ENCODE peak calls at places on chromosomes 2 and 18, in ten cellular contexts. K is cardiac fibroblast, R is ascending aorta, Q is HepG2, P is GM23338, H is fibroblast of mammary gland, V is left ventricle myocardium inferior, W is AG04450, E is SK-N-SH, G is heart right ventricle. Y is an unnamed sample.

GRCh38 chr2:205860847-205861246 is 178.5 kb downstream of the NRP2 start:
- DNase-seq in K (no peak), R (no peak), Q (no peak), P (no peak), H (no peak), V (no peak), W (no peak), E (no peak), G (no peak), Y (no peak)

GRCh38 chr2:187390891-187391290 is 57.2 kb downstream of the CALCRL start:
- DNase-seq in K (peak), R (no peak), Q (peak), P (no peak), H (peak), V (no peak), W (peak), E (no peak), G (no peak), Y (peak)

GRCh38 chr2:173884403-173884802 is 80.8 kb downstream of the SP3 start:
- DNase-seq in K (peak), R (no peak), Q (peak), P (peak), H (peak), V (peak), W (no peak), E (peak), G (peak), Y (no peak)

GRCh38 chr2:64876137-64876647 is 113.0 kb upstream of the SLC1A4 start:
- DNase-seq in K (peak), R (peak), Q (no peak), P (peak), H (peak), V (no peak), W (no peak), E (no peak), G (no peak), Y (no peak)

GRCh38 chr2:11566383-11566782 is 32.5 kb downstream of the GREB1 start:
- DNase-seq in K (no peak), R (no peak), Q (no peak), P (no peak), H (no peak), V (no peak), W (no peak), E (no peak), G (no peak), Y (no peak)

GRCh38 chr2:157418215-157418614 is 25.7 kb downstream of the CYTIP start:
- DNase-seq in K (no peak), R (no peak), Q (no peak), P (no peak), H (no peak), V (no peak), W (no peak), E (no peak), G (no peak), Y (no peak)

GRCh38 chr2:193876980-193877379 is 1682.2 kb upstream of the TMEFF2 start:
- DNase-seq in K (no peak), R (no peak), Q (no peak), P (no peak), H (no peak), V (no peak), W (no peak), E (no peak), G (no peak), Y (no peak)

GRCh38 chr2:147046473-147046872 is 798.4 kb upstream of the ACVR2A start:
- DNase-seq in K (no peak), R (no peak), Q (no peak), P (peak), H (no peak), V (no peak), W (no peak), E (no peak), G (no peak), Y (no peak)

GRCh38 chr18:50631831-50632285 is 72.0 kb downstream of the MAPK4 start:
- DNase-seq in K (no peak), R (peak), Q (no peak), P (no peak), H (no peak), V (no peak), W (no peak), E (no peak), G (no peak), Y (no peak)

GRCh38 chr2:188495990-188496431 is 204.3 kb downstream of the GULP1 start:
- DNase-seq in K (peak), R (no peak), Q (no peak), P (no peak), H (peak), V (no peak), W (no peak), E (peak), G (no peak), Y (no peak)

GRCh38 chr18:30684825-30685481 is 357.6 kb downstream of the DSC3 start:
- DNase-seq in K (no peak), R (no peak), Q (no peak), P (peak), H (no peak), V (no peak), W (no peak), E (no peak), G (no peak), Y (no peak)

GRCh38 chr2:19538411-19538963 is 180.1 kb upstream of the OSR1 start:
- DNase-seq in K (peak), R (peak), Q (peak), P (no peak), H (peak), V (no peak), W (peak), E (no peak), G (no peak), Y (peak)

GRCh38 chr2:37892436-37893114 is 32.5 kb upstream of the RMDN2 start:
- DNase-seq in K (no peak), R (no peak), Q (no peak), P (no peak), H (no peak), V (no peak), W (no peak), E (no peak), G (no peak), Y (no peak)

GRCh38 chr18:75209952-75210261 is 690 bp upstream of the TSHZ1 start:
- DNase-seq in K (no peak), R (no peak), Q (no peak), P (no peak), H (no peak), V (no peak), W (no peak), E (no peak), G (no peak), Y (no peak)

GRCh38 chr2:221792971-221793670 is 221.0 kb upstream of the EPHA4 start:
- DNase-seq in K (no peak), R (no peak), Q (no peak), P (peak), H (no peak), V (no peak), W (no peak), E (no peak), G (no peak), Y (no peak)

GRCh38 chr18:33812186-33812585 is 234.2 kb downstream of the ASXL3 start:
- DNase-seq in K (no peak), R (no peak), Q (no peak), P (no peak), H (no peak), V (no peak), W (no peak), E (no peak), G (no peak), Y (no peak)

GRCh38 chr18:58129019-58129374 is 85.0 kb downstream of the NEDD4L start:
- DNase-seq in K (no peak), R (no peak), Q (no peak), P (no peak), H (no peak), V (no peak), W (no peak), E (no peak), G (no peak), Y (no peak)

GRCh38 chr18:58125756-58126155 is 81.7 kb downstream of the NEDD4L start:
- DNase-seq in K (no peak), R (no peak), Q (no peak), P (no peak), H (no peak), V (no peak), W (no peak), E (no peak), G (no peak), Y (no peak)

GRCh38 chr18:58128286-58129018 is 84.4 kb downstream of the NEDD4L start:
- DNase-seq in K (no peak), R (no peak), Q (peak), P (no peak), H (no peak), V (no peak), W (no peak), E (no peak), G (no peak), Y (no peak)

GRCh38 chr18:58124475-58124874 is 80.4 kb downstream of the NEDD4L start:
- DNase-seq in K (no peak), R (no peak), Q (no peak), P (no peak), H (no peak), V (no peak), W (no peak), E (no peak), G (no peak), Y (no peak)

GRCh38 chr18:58125183-58125582 is 81.2 kb downstream of the NEDD4L start:
- DNase-seq in K (peak), R (no peak), Q (no peak), P (peak), H (peak), V (no peak), W (no peak), E (no peak), G (no peak), Y (no peak)
- TF ChIP-seq CTCF in K (no peak), R (no peak), Q (no peak), P (peak), H (no peak), V (no peak), W (no peak), E (no peak), G (no peak), Y (no peak)

GRCh38 chr2:212337486-212338343 is 200.9 kb downstream of the ERBB4 start:
- DNase-seq in K (no peak), R (no peak), Q (no peak), P (no peak), H (no peak), V (no peak), W (no peak), E (peak), G (no peak), Y (no peak)
- H3K4me3 ChIP-seq in K (no peak), R (no peak), Q (no peak), P (no peak), H (no peak), V (no peak), W (no peak), E (no peak), G (no peak), Y (no peak)

GRCh38 chr18:12010187-12010802 is 29.0 kb downstream of the IMPA2 start:
- DNase-seq in K (no peak), R (no peak), Q (no peak), P (peak), H (no peak), V (no peak), W (no peak), E (no peak), G (no peak), Y (no peak)
- TF ChIP-seq CTCF in K (no peak), R (no peak), Q (peak), P (peak), H (no peak), V (no peak), W (no peak), E (no peak), G (no peak), Y (no peak)

DNA sequence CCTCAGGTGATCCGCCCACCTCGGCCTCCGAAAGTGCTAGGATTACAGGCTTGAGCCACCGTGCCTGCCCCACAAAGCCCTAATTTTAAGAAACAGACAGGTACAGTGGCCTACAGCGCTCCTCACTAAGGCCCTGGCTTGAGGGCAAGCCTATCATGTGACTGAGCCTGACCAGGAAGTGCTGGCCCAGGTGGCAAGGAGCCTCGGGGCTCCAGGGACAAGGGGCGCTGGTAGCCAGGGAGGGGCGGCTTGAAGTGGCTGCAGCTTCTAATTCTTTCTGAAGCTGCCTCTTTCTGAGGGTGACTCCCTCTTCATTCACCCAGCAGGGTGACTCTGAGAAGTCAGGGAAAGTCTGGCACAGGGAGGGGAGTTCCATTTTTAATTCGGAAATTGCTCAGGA is 115.8 kb downstream of the FAM210A start:
- DNase-seq in K (peak), R (no peak), Q (no peak), P (no peak), H (no peak), V (no peak), W (no peak), E (no peak), G (no peak), Y (no peak)
- H3K4me3 ChIP-seq in K (no peak), R (peak), Q (no peak), P (no peak), H (no peak), V (peak), W (no peak), E (no peak), G (peak), Y (no peak)

DNA sequence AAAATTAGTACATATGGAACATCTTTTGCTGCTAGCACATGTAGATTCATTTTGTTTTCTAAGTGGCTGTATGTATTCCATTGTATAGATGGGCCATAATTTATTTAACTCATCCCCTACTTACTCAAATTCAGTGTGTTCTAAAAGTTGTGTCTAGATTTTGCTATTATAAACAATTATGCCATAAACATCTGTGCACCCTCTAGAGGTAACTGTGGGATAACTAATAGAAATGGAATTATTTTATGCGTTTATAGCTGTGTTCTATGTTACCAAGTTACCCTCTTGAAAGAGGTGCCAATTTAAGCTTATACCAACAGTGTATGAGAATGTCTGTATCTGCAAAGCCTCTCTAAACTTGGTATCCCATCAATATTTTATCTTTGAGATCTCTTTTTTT is 100.4 kb downstream of the MMADHC start:
- DNase-seq in K (no peak), R (no peak), Q (no peak), P (no peak), H (no peak), V (no peak), W (no peak), E (no peak), G (no peak), Y (no peak)
- TF ChIP-seq CTCF in K (no peak), R (no peak), Q (no peak), P (no peak), H (peak), V (no peak), W (peak), E (peak), G (no peak), Y (peak)

Y was measured in AG04449.